ENCODE peak calls at places on chromosomes 11 and 22, in ten cellular contexts. F, L, B, S, I, R, U, J, G and X are unnamed samples.

GRCh38 chr11:134742228-134742612 is 330.2 kb upstream of the B3GAT1 start:
- DNase-seq in F (no peak), L (no peak), B (no peak), S (no peak), I (no peak), R (peak), U (no peak), J (peak), G (no peak), X (no peak)

GRCh38 chr22:31155425-31155824 is 4.6 kb upstream of the RNF185 start:
- DNase-seq in F (no peak), L (no peak), B (no peak), S (no peak), I (no peak), R (no peak), U (no peak), J (no peak), G (no peak), X (no peak)

GRCh38 chr11:115321602-115322289 is 182.5 kb downstream of the CADM1 start:
- DNase-seq in F (no peak), L (no peak), B (no peak), S (no peak), I (no peak), R (no peak), U (no peak), J (no peak), G (no peak), X (no peak)

GRCh38 chr22:48641906-48642475 is 1185.7 kb downstream of the BRD1 start:
- DNase-seq in F (no peak), L (no peak), B (no peak), S (no peak), I (no peak), R (no peak), U (no peak), J (no peak), G (no peak), X (no peak)

GRCh38 chr11:107011977-107012376 is 6.3 kb downstream of the GUCY1A2 start:
- DNase-seq in F (no peak), L (no peak), B (no peak), S (no peak), I (no peak), R (no peak), U (no peak), J (no peak), G (no peak), X (no peak)

GRCh38 chr22:44091751-44092150 is 67.6 kb downstream of the PARVB start:
- DNase-seq in F (peak), L (no peak), B (no peak), S (no peak), I (no peak), R (no peak), U (no peak), J (no peak), G (no peak), X (no peak)

GRCh38 chr11:107017433-107018227 is 646 bp downstream of the GUCY1A2 start:
- DNase-seq in F (peak), L (peak), B (no peak), S (peak), I (no peak), R (peak), U (no peak), J (peak), G (peak), X (peak)

GRCh38 chr11:27293500-27294417 is 69.3 kb downstream of the CCDC34 start:
- DNase-seq in F (no peak), L (peak), B (no peak), S (no peak), I (no peak), R (no peak), U (no peak), J (no peak), G (no peak), X (no peak)

GRCh38 chr11:72975778-72976520 is 161.7 kb downstream of the ATG16L2 start:
- DNase-seq in F (no peak), L (peak), B (no peak), S (no peak), I (no peak), R (no peak), U (peak), J (no peak), G (no peak), X (no peak)

GRCh38 chr11:134714021-134714656 is 302.1 kb upstream of the B3GAT1 start:
- DNase-seq in F (no peak), L (no peak), B (no peak), S (no peak), I (no peak), R (peak), U (no peak), J (no peak), G (no peak), X (no peak)

GRCh38 chr11:104476454-104476853 is 312.5 kb upstream of the PDGFD start:
- DNase-seq in F (no peak), L (no peak), B (no peak), S (no peak), I (no peak), R (no peak), U (no peak), J (no peak), G (no peak), X (no peak)

GRCh38 chr22:20243545-20244249 is 24.4 kb downstream of the RTN4R start:
- DNase-seq in F (peak), L (peak), B (peak), S (peak), I (peak), R (peak), U (peak), J (peak), G (peak), X (peak)

GRCh38 chr11:68806931-68807844 is 34.5 kb downstream of the CPT1A start:
- DNase-seq in F (no peak), L (peak), B (no peak), S (no peak), I (no peak), R (no peak), U (no peak), J (no peak), G (no peak), X (no peak)

GRCh38 chr11:67354314-67355022 is 1.1 kb upstream of the POLD4 start:
- DNase-seq in F (peak), L (peak), B (peak), S (no peak), I (no peak), R (peak), U (peak), J (peak), G (no peak), X (peak)

GRCh38 chr11:102026975-102027374 is 20.3 kb upstream of the CFAP300 start:
- DNase-seq in F (no peak), L (peak), B (no peak), S (no peak), I (no peak), R (no peak), U (no peak), J (no peak), G (no peak), X (no peak)

DNA sequence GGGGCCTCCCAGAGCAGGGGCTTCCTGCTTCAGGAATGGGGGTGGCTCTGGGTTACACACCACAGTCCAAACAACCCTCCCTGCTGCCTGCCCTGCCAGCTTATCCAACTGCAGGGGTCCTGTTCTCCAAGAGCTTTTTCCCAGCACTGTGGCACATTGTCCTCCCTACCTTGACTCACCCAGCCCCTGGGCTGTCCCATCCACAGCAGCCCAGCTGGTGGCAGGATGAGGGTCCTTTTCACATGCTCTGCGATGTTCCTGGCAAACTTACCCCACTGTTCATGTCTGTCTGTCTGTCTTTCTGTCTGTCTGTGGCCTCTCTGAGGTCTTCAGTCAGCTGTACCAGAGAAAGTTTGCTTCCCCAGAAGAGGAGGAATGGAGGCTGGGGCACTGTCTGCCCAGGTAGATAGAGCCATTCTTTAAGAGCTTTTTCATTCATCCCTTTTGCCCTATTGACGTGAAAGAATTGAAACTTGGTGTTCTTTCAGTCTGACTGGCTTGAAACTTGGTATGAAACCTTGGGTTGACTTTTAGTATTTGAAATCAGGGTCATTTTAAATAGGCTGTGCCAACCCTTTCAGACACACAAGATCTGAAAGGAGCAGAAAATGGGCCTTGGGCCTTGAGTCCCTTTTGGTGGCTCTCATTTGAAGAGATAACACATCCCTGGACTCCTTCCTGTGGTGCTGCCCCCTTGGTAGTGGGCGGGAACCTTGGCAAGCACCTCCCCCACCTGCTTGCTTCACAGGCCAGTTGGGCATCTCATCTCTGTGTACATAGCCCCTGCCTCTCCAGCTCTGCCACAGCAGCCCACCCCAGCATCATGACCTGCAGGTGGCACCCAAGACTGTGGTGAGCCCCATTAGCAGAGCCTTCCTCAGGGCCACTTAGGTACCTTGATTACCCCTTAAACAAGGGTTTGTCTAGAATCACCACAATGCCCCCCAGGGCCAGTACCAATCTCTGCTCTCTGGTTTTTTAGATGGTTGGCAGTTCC is 74.6 kb upstream of the SUSD2 start:
- DNase-seq in F (no peak), L (no peak), B (no peak), S (peak), I (peak), R (no peak), U (peak), J (peak), G (peak), X (peak)
- TF ChIP-seq CTCF in F (no peak), L (no peak), B (peak), S (no peak), I (no peak), R (no peak), U (peak), J (peak), G (peak), X (peak)

DNA sequence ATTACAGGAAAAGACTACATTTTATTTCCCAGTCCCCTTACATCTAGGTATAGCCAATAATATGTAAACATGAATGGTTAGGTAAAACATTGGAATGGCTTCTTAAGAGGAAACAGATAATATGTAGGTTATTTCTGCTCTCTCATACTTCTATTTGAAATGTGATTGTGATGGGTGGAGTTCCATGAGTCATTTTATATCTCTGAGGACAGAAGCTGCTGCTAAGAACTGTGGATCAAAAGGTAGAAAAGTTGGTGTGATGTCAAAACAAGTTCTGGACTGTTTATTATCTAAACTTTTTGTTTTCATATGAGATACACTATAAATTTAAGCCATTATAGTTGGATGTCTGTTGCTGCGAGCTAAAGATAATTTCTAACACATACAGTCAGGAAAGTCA is 799.4 kb upstream of the TENM4 start:
- DNase-seq in F (no peak), L (peak), B (no peak), S (no peak), I (no peak), R (no peak), U (no peak), J (no peak), G (no peak), X (no peak)
- TF ChIP-seq CTCF in F (no peak), L (no peak), B (no peak), S (no peak), I (no peak), R (no peak), U (no peak), J (no peak), G (no peak), X (no peak)

GRCh38 chr11:59221438-59221837 is 8.7 kb upstream of the MPEG1 start:
- DNase-seq in F (no peak), L (peak), B (no peak), S (no peak), I (no peak), R (no peak), U (no peak), J (no peak), G (no peak), X (no peak)
- TF ChIP-seq CTCF in F (no peak), L (peak), B (no peak), S (no peak), I (no peak), R (no peak), U (no peak), J (no peak), G (no peak), X (no peak)

DNA sequence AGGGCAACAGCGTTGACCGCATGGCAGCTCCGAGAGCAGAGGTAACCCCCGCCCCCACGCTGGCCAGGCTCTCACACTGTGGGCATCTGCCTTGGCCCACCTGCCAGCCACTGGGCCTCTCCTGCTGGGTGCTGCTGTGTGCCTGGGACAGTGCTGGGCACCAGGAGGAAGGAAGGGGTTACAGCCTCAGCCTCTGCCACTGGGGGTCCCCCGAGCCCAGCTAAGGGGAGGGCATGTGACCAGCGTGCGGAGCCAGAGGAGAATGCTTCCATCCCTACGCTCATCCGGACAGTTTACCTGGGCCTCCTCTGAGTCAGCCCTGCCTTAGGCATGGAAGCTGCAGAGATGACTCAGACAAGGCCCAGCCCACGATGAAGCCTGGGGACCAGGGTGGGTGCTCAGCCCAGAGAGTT is 10.9 kb downstream of the NCF4 start:
- DNase-seq in F (no peak), L (peak), B (no peak), S (peak), I (no peak), R (no peak), U (no peak), J (no peak), G (no peak), X (peak)
- TF ChIP-seq CTCF in F (no peak), L (no peak), B (no peak), S (no peak), I (no peak), R (no peak), U (no peak), J (no peak), G (no peak), X (no peak)

GRCh38 chr11:113725883-113726405 is 19.8 kb upstream of the TMPRSS5 start:
- DNase-seq in F (no peak), L (no peak), B (no peak), S (no peak), I (no peak), R (no peak), U (no peak), J (no peak), G (no peak), X (no peak)

GRCh38 chr11:113728814-113729213 is 22.7 kb upstream of the TMPRSS5 start:
- DNase-seq in F (no peak), L (no peak), B (no peak), S (no peak), I (no peak), R (no peak), U (peak), J (no peak), G (no peak), X (no peak)

GRCh38 chr11:113732092-113732491 is 26.0 kb upstream of the TMPRSS5 start:
- DNase-seq in F (no peak), L (no peak), B (no peak), S (no peak), I (no peak), R (no peak), U (no peak), J (no peak), G (no peak), X (no peak)

GRCh38 chr11:113729456-113729855 is 23.3 kb upstream of the TMPRSS5 start:
- DNase-seq in F (no peak), L (peak), B (no peak), S (peak), I (no peak), R (no peak), U (no peak), J (no peak), G (no peak), X (no peak)

GRCh38 chr11:113730887-113731726 is 25.0 kb upstream of the TMPRSS5 start:
- DNase-seq in F (no peak), L (peak), B (no peak), S (peak), I (no peak), R (no peak), U (peak), J (peak), G (peak), X (no peak)
- TF ChIP-seq CTCF in F (peak), L (peak), B (peak), S (peak), I (no peak), R (no peak), U (peak), J (no peak), G (peak), X (peak)

DNA sequence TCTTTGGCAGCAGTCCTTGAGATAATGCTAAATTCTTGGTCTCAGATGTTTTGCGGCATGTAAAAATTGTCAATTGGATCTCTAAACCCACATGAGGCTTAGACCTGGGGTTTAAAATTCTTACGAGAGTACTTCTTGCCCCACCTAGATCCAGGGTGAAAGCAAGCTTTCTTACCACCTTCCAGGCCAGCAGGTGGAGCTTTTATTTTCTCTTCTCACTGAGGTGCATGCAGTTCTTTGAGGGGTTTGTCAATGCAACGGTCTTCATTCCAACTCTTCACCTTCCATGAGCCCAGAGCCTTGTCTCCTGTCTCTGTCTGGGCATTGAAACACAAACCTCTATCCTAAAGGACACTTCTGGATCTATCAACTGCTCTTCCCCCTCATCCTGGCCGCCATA is 154.1 kb downstream of the MYO18B start:
- DNase-seq in F (no peak), L (no peak), B (no peak), S (peak), I (no peak), R (no peak), U (no peak), J (no peak), G (peak), X (peak)
- TF ChIP-seq CTCF in F (no peak), L (no peak), B (no peak), S (peak), I (no peak), R (no peak), U (no peak), J (no peak), G (peak), X (peak)

GRCh38 chr11:123163621-123164020 is 31.4 kb downstream of the CLMP start:
- DNase-seq in F (no peak), L (no peak), B (no peak), S (no peak), I (no peak), R (no peak), U (no peak), J (no peak), G (no peak), X (no peak)
- TF ChIP-seq CTCF in F (no peak), L (peak), B (no peak), S (peak), I (no peak), R (no peak), U (peak), J (no peak), G (no peak), X (no peak)

DNA sequence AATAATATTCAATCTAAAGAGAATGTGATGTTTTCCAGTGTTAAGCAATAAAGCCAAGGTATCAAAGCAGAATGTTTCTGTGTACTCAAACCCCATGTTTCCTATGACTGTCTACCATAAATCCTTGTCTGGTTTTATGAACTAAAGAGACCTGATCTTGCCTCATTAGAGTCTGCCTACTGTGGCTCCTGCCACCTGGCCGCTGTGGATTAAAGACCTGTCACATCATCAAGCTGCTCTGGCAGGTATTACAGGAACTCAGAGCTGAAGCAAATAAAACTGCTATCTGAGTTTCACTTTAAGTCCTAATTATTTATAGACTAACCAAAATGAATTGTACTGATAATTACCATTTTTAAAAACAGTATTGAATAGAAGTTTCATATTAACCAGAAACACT is 207.8 kb upstream of the CCDC90B start:
- DNase-seq in F (no peak), L (no peak), B (no peak), S (no peak), I (no peak), R (no peak), U (no peak), J (no peak), G (no peak), X (no peak)
- TF ChIP-seq CTCF in F (no peak), L (no peak), B (no peak), S (no peak), I (no peak), R (no peak), U (no peak), J (no peak), G (no peak), X (no peak)

GRCh38 chr11:61794579-61794978 is 1.9 kb downstream of the FEN1 start:
- DNase-seq in F (no peak), L (no peak), B (no peak), S (no peak), I (no peak), R (no peak), U (no peak), J (no peak), G (no peak), X (no peak)

GRCh38 chr11:61793829-61794204 is 1.1 kb downstream of the FEN1 start:
- DNase-seq in F (no peak), L (no peak), B (no peak), S (no peak), I (no peak), R (peak), U (no peak), J (no peak), G (no peak), X (no peak)

GRCh38 chr11:61791737-61792309 is 576 bp downstream of the TMEM258 start:
- DNase-seq in F (peak), L (peak), B (peak), S (peak), I (no peak), R (no peak), U (peak), J (peak), G (peak), X (no peak)

GRCh38 chr11:61793084-61793828 is 545 bp downstream of the FEN1 start:
- DNase-seq in F (no peak), L (peak), B (no peak), S (peak), I (no peak), R (peak), U (peak), J (no peak), G (peak), X (no peak)

DNA sequence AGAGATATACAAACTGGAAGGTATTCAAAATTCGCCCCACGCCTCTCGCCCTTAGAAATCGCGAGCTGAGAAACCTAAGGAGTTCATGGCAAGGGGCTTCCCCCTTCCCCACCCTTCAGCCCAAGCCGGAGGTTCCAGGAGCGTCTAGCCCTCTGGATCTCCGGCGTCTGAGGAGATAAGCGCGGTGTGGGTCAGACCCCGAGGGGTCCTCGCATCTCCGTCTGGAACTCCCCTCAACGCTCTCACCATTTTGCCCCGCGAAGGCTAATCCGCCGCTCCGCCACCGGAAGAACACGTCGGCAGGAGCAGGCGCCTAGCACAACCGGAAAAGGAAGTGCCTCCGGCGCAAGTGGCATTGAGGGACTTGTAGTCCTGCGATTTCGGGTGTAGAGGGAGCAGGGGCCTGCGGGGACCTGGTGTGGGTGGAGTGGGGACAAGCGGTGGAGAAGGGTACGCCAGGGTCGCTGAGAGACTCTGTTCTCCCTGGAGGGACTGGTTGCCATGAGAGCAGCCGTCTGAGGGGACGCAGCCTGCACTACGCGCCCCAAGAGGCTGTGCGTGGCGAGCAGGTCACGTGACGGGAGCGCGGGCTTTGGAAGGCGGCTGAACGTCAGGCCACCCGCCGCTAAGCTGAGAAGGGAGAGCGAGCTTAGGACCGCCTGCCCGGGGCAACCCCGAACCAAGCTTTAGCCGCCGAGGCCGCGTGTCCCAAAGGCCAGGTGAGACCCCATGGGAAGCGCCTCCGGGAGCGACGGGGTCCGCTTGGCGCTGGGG is at the start of the genes FEN1 and TMEM258:
- DNase-seq in F (peak), L (peak), B (peak), S (peak), I (peak), R (peak), U (peak), J (peak), G (peak), X (peak)
- TF ChIP-seq CTCF in F (peak), L (no peak), B (no peak), S (no peak), I (no peak), R (peak), U (no peak), J (no peak), G (no peak), X (no peak)